ENCODE peak calls at places on chromosomes 6 and 20, in four cellular contexts. J, R, H and Z are unnamed samples.
A peak's percentile ranks its signal among the peaks of the same experiment; 100 is the strongest.

GRCh38 chr6:2580996-2581395 is 169.7 kb downstream of the MYLK4 start:
- DNase-seq in J (no peak), R (no peak), H (no peak), Z (no peak)

GRCh38 chr6:97958143-97958542 is 675.1 kb upstream of the MMS22L start:
- DNase-seq in R (no peak), H (no peak), J (peak; percentile 28), Z (peak; percentile 17)

GRCh38 chr6:25311251-25311910 is 32.2 kb downstream of the CARMIL1 start:
- DNase-seq in H (no peak), J (no peak), R (peak; percentile 60), Z (no peak)

GRCh38 chr20:4065405-4065841 is 50.1 kb upstream of the RNF24 start:
- DNase-seq in H (no peak), J (no peak), R (no peak), Z (no peak)

GRCh38 chr6:111211411-111212030 is 124.2 kb downstream of the SLC16A10 start:
- DNase-seq in R (no peak), H (no peak), J (no peak), Z (no peak)

GRCh38 chr6:291148-291696 is 1.1 kb upstream of the DUSP22 start:
- DNase-seq in R (no peak), J (no peak), H (no peak), Z (no peak)

GRCh38 chr20:44020406-44021148 is 105.9 kb downstream of the TOX2 start:
- DNase-seq in H (no peak), J (no peak), R (peak; percentile 33), Z (no peak)

GRCh38 chr6:80639243-80639642 is 532.8 kb downstream of the BCKDHB start:
- DNase-seq in J (no peak), R (no peak), H (no peak), Z (no peak)

GRCh38 chr6:10269814-10270472 is 144.9 kb downstream of the TFAP2A start:
- DNase-seq in H (no peak), R (no peak), J (no peak), Z (no peak)

GRCh38 chr20:62019144-62019805 is 46.4 kb downstream of the TAF4 start:
- DNase-seq in R (no peak), J (peak; percentile 21), H (no peak), Z (no peak)

GRCh38 chr6:156336096-156336495 is 441.1 kb upstream of the ARID1B start:
- DNase-seq in H (no peak), J (no peak), R (peak; percentile 36), Z (no peak)

GRCh38 chr20:34403908-34404307 is 40.8 kb downstream of the ITCH start:
- DNase-seq in R (no peak), J (no peak), H (no peak), Z (no peak)

GRCh38 chr6:72564231-72564630 is 57.6 kb upstream of the KCNQ5 start:
- DNase-seq in R (no peak), J (no peak), H (no peak), Z (no peak)

GRCh38 chr20:3843490-3843889 is 3.1 kb upstream of the MAVS start:
- DNase-seq in J (no peak), H (no peak), R (no peak), Z (no peak)

GRCh38 chr6:112038756-112039430 is 15.0 kb upstream of the CCN6 start:
- DNase-seq in R (no peak), H (no peak), J (no peak), Z (no peak)

GRCh38 chr6:37565267-37566208 is 65.8 kb upstream of the CCDC167 start:
- DNase-seq in H (no peak), J (no peak), R (peak; percentile 68), Z (no peak)

GRCh38 chr20:3744806-3745685 is 12.6 kb downstream of the HSPA12B start:
- DNase-seq in J (peak; percentile 92), H (peak; percentile 50), R (peak; percentile 90), Z (peak; percentile 70)

GRCh38 chr6:33547499-33547898 is 32.6 kb downstream of the BAK1 start:
- DNase-seq in J (no peak), H (no peak), R (no peak), Z (no peak)

GRCh38 chr6:36908758-36909157 is 23.0 kb downstream of the C6orf89 start:
- DNase-seq in R (no peak), J (no peak), H (no peak), Z (no peak)

GRCh38 chr6:111846511-111847409 is 26.5 kb downstream of the FYN start:
- DNase-seq in J (no peak), R (no peak), H (no peak), Z (peak; percentile 66)

GRCh38 chr6:21915707-21916399 is 322.3 kb downstream of the SOX4 start:
- DNase-seq in R (no peak), H (no peak), J (no peak), Z (no peak)

GRCh38 chr6:139338845-139339244 is 35.6 kb downstream of the CITED2 start:
- DNase-seq in R (no peak), H (no peak), J (no peak), Z (no peak)

GRCh38 chr20:19774086-19774933 is 16.3 kb downstream of the RIN2 start:
- DNase-seq in H (no peak), R (no peak), J (no peak), Z (no peak)

GRCh38 chr6:16600026-16600425 is 161.2 kb downstream of the ATXN1 start:
- DNase-seq in R (no peak), J (no peak), H (no peak), Z (no peak)

GRCh38 chr20:51338692-51339440 is 203.7 kb downstream of the NFATC2 start:
- DNase-seq in H (no peak), J (no peak), R (no peak), Z (no peak)

GRCh38 chr6:160767019-160767646 is 65.1 kb downstream of the PLG start:
- DNase-seq in H (no peak), R (no peak), J (peak; percentile 72), Z (peak; percentile 57)

GRCh38 chr6:7175463-7175862 is 67.7 kb downstream of the RREB1 start:
- DNase-seq in J (no peak), R (no peak), H (no peak), Z (no peak)

GRCh38 chr20:36542019-36542488 is 735 bp downstream of the MYL9 start:
- DNase-seq in R (peak; percentile 82), J (no peak), H (no peak), Z (no peak)

GRCh38 chr6:125513978-125514377 is 212.2 kb upstream of the HDDC2 start:
- DNase-seq in J (no peak), R (no peak), H (no peak), Z (no peak)

GRCh38 chr20:17680128-17680835 is 1.8 kb downstream of the RRBP1 start:
- DNase-seq in J (peak; percentile 81), R (peak; percentile 90), H (no peak), Z (peak; percentile 43)

GRCh38 chr6:157953580-157954091 is 28.0 kb upstream of the SYNJ2 start:
- DNase-seq in H (no peak), R (peak; percentile 65), J (no peak), Z (no peak)

GRCh38 chr20:41600926-41601631 is 17.1 kb downstream of the CHD6 start:
- DNase-seq in J (no peak), R (no peak), H (no peak), Z (no peak)
- H3K9me3 ChIP-seq in J (peaks cover 42% of the 10 kb centered on the region), R (peaks cover 45% of the 10 kb centered on the region), H (peaks cover 22% of the 10 kb centered on the region), Z (peaks cover 44% of the 10 kb centered on the region)

GRCh38 chr6:53530780-53531386 is 14.0 kb downstream of the GCLC start:
- DNase-seq in R (no peak), H (no peak), J (no peak), Z (no peak)

GRCh38 chr6:53528107-53528506 is 16.8 kb downstream of the GCLC start:
- DNase-seq in R (no peak), H (no peak), J (no peak), Z (no peak)

GRCh38 chr6:53532061-53532797 is 12.7 kb downstream of the GCLC start:
- DNase-seq in H (no peak), J (no peak), R (no peak), Z (no peak)

GRCh38 chr6:53529324-53530036 is 15.4 kb downstream of the GCLC start:
- DNase-seq in R (no peak), H (no peak), J (no peak), Z (no peak)

DNA sequence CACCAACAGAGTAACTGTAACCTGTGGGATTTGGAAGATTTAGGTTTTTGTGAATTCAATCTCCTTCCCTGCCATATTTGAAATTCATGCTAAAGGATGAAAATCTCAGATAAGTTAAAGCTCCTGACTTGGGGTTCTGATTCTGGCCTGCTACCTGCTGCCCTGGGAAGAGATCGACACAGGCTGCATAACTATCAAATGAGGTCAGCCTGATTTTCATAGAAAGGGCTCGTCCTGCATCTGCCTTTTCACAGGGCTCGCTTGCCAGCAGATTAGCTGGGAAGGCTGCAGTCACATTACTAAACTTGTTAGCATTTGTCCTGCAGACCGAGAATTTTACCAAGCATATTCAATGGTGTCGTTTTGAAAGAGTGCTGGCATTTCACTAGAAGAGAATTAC is 14.6 kb downstream of the GCLC start:
- DNase-seq in J (no peak), H (no peak), R (no peak), Z (peak; percentile 37)
- H3K4me1 ChIP-seq in J (peaks cover 5% of the 10 kb centered on the region), H (no peaks in the 10 kb centered on the region), R (peaks cover 5% of the 10 kb centered on the region), Z (peaks cover 84% of the 10 kb centered on the region)

GRCh38 chr6:28107506-28107905 is 16.9 kb upstream of the ZSCAN16 start:
- DNase-seq in R (no peak), H (no peak), J (no peak), Z (no peak)

GRCh38 chr6:28105286-28105685 is 19.1 kb upstream of the ZSCAN16 start:
- DNase-seq in H (no peak), J (no peak), R (no peak), Z (no peak)

GRCh38 chr6:28104392-28105250 is 19.8 kb upstream of the ZSCAN16 start:
- DNase-seq in J (peak; percentile 91), R (peak; percentile 81), H (peak; percentile 76), Z (peak; percentile 79)
- TF ChIP-seq CTCF in J (peak; percentile 77), R (peak; percentile 70), H (peak; percentile 60), Z (peak; percentile 79)

DNA sequence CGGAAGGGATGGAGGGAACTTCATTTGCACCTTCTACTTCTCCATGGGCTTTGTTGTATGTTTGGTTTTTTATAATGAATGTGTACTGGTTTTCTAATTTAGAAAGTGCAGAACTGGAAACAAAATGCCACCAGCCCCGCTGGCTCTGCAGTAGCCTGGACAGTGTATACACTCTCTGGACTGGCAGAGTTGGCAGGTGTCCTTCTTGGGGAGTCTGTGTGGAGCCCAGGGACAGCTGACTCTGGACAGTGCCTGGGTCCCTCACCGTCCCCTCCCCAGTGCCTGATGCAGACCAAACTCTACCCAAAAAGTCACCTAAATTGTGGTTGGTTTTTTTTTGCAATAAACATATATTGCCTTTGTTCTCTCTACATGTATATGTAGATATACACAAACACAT is 91.0 kb downstream of the SLC2A10 start:
- DNase-seq in R (no peak), H (no peak), J (no peak), Z (no peak)
- H3K9me3 ChIP-seq in R (no peaks in the 10 kb centered on the region), H (no peaks in the 10 kb centered on the region), J (no peaks in the 10 kb centered on the region), Z (peaks cover 3% of the 10 kb centered on the region)

DNA sequence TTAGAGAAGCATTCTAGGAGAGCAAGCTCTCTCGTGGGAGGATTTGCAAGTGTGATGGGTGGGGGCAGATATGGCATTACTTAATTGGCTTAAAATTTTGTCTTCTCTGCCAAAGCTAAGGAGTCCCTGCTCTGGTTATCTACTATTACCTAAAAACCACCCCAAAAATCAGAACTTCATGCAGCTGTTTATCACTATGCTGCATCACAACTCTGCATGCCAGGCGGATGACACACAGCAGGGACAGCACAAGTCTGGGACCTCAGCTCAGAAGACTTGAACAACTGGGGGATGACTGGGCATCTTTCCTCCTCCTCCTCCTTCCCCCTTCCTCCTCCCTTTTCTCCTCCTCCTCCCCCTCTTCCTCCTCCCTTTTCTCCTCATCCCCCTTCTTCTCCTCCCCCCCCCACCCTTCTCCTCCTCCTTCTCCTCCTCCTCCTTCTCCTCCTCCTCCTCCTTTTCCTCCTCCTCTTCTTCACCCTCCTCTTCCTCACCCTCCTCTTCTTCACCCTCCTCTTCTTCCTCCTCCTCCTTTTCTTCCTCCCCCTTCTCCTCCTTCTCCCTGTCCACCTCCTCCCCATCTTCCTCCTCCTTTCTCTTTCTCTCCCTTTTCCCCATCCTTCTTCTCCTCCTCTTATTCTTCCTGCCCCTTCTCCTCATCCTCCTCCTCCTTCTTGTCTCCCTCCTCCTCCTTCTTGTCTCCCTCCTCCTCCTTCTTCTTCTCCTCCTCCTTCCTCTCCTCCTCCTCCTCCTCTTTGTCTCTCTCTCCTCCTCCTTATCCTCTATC is 218.6 kb upstream of the PMEPA1 start:
- DNase-seq in R (no peak), J (no peak), H (no peak), Z (no peak)
- H3K4me1 ChIP-seq in R (no peaks in the 10 kb centered on the region), J (no peaks in the 10 kb centered on the region), H (no peaks in the 10 kb centered on the region), Z (no peaks in the 10 kb centered on the region)